ENCODE peak calls at places on chromosomes 3 and 15, in four cellular contexts. Y is HS-5; X is T-helper 9 cell; M is stimulated activated CD8-positive, alpha-beta memory T cell treated with anti-CD3 and anti-CD28 coated beads, Interleukin-2, amount 100 ng/mL, for 48 hours. R is an unnamed sample.

GRCh38 chr3:112437146-112438022 is 61.9 kb downstream of the BTLA start:
- DNase-seq in X (no peak), Y (no peak), M (no peak), R (no peak)

GRCh38 chr3:187518207-187518606 is 150.0 kb downstream of the RTP4 start:
- DNase-seq in X (no peak), Y (no peak), M (no peak), R (no peak)

GRCh38 chr3:100954199-100954935 is 38.9 kb downstream of the ABI3BP start:
- DNase-seq in X (no peak), M (no peak), Y (no peak), R (no peak)

GRCh38 chr15:63502843-63503738 is 1.3 kb upstream of the USP3 start:
- DNase-seq in X (peak; percentile 62), M (peak; percentile 79), Y (peak; percentile 76), R (peak; percentile 37)

GRCh38 chr3:69012111-69012835 is 1.2 kb downstream of the EOGT start:
- DNase-seq in X (no peak), M (no peak), Y (no peak), R (no peak)

GRCh38 chr3:184155644-184156521 is 706 bp downstream of the DVL3 start:
- DNase-seq in M (peak; percentile 38), Y (no peak), X (peak; percentile 30), R (no peak)

GRCh38 chr3:70612920-70613319 is 300.5 kb upstream of the MDFIC2 start:
- DNase-seq in X (no peak), Y (no peak), M (no peak), R (no peak)

GRCh38 chr15:85570331-85570730 is 189.9 kb downstream of the AKAP13 start:
- DNase-seq in Y (no peak), X (no peak), M (no peak), R (no peak)

GRCh38 chr3:194035406-194036138 is 100.4 kb upstream of the HES1 start:
- DNase-seq in M (no peak), Y (no peak), X (no peak), R (no peak)

GRCh38 chr15:58378241-58379085 is 53.3 kb upstream of the LIPC start:
- DNase-seq in Y (no peak), X (no peak), M (no peak), R (no peak)

GRCh38 chr3:110928016-110928662 is 143.5 kb upstream of the NECTIN3 start:
- DNase-seq in M (no peak), Y (no peak), X (no peak), R (no peak)

GRCh38 chr15:65326109-65326508 is 21.6 kb downstream of the RNU5B-1 start:
- DNase-seq in Y (no peak), M (no peak), X (no peak), R (no peak)

GRCh38 chr15:76197703-76198455 is 113.4 kb downstream of the ETFA start:
- DNase-seq in X (no peak), M (no peak), Y (no peak), R (no peak)

GRCh38 chr15:78061963-78062427 is 15.5 kb downstream of the TBC1D2B start:
- DNase-seq in X (no peak), M (no peak), Y (no peak), R (no peak)

GRCh38 chr3:54776601-54777000 is 151.3 kb downstream of the LRTM1 start:
- DNase-seq in Y (no peak), M (no peak), X (no peak), R (no peak)

GRCh38 chr3:128397484-128397883 is 69.2 kb downstream of the DNAJB8 start:
- DNase-seq in Y (no peak), M (no peak), X (no peak), R (no peak)

GRCh38 chr3:31288641-31289100 is 244.1 kb upstream of the STT3B start:
- DNase-seq in Y (no peak), X (no peak), M (peak; percentile 3), R (no peak)

GRCh38 chr3:128572644-128573105 is 77.9 kb downstream of the RPN1 start:
- DNase-seq in Y (no peak), M (peak; percentile 28), X (no peak), R (no peak)

GRCh38 chr15:101068961-101069734 is 150.0 kb downstream of the LRRK1 start:
- DNase-seq in X (no peak), Y (no peak), M (no peak), R (no peak)

GRCh38 chr3:102434715-102435114 is at the start of gene ZPLD1:
- DNase-seq in M (no peak), X (no peak), Y (no peak), R (no peak)

GRCh38 chr3:104460477-104461406 is 906.0 kb upstream of the ALCAM start:
- DNase-seq in Y (peak; percentile 16), X (no peak), M (no peak), R (no peak)

GRCh38 chr3:119859728-119860127 is 77.8 kb downstream of the NR1I2 start:
- DNase-seq in Y (no peak), M (no peak), X (no peak), R (no peak)

GRCh38 chr3:64214002-64214696 is 11.1 kb downstream of the PRICKLE2 start:
- DNase-seq in M (no peak), X (no peak), Y (no peak), R (no peak)

GRCh38 chr15:99123706-99124451 is 19.0 kb downstream of the SYNM start:
- DNase-seq in M (no peak), X (no peak), Y (peak; percentile 97), R (no peak)

GRCh38 chr3:151319613-151320012 is 3.0 kb upstream of the GPR87 start:
- DNase-seq in X (no peak), Y (no peak), M (no peak), R (no peak)

GRCh38 chr15:47571241-47571640 is 146.1 kb upstream of the SEMA6D start:
- DNase-seq in Y (no peak), X (no peak), M (no peak), R (no peak)

GRCh38 chr15:22231603-22232002 is 151.3 kb downstream of the OR4M2 start:
- DNase-seq in Y (no peak), M (no peak), X (no peak), R (no peak)

GRCh38 chr3:183564046-183564445 is 8.5 kb upstream of the KLHL6 start:
- DNase-seq in M (no peak), X (no peak), Y (no peak), R (no peak)

GRCh38 chr3:195023989-195024388 is 247.0 kb downstream of the XXYLT1 start:
- DNase-seq in M (no peak), X (no peak), Y (no peak), R (no peak)

GRCh38 chr3:33246786-33247185 is 28.2 kb upstream of the SUSD5 start:
- DNase-seq in Y (no peak), M (no peak), X (no peak), R (no peak)

GRCh38 chr15:89364741-89365450 is 30.3 kb upstream of the POLG start:
- DNase-seq in M (no peak), X (no peak), Y (no peak), R (no peak)